ENCODE peak calls at places on chromosomes 7 and 10, in six cellular contexts. One of them, this sample, is unnamed.

GRCh38 chr7:34165927-34166550 is 260.7 kb downstream of the BMPER start:
- DNase-seq in left lung: no peak
- DNase-seq in fibroblast of villous mesenchyme: peak
- DNase-seq in WTC11: no peak
- DNase-seq in upper lobe of right lung: no peak
- DNase-seq in GM12865: peak
- DNase-seq in this sample: no peak

GRCh38 chr7:22939842-22940241 is 74.1 kb downstream of the HYCC1 start:
- DNase-seq in left lung: no peak
- DNase-seq in fibroblast of villous mesenchyme: no peak
- DNase-seq in WTC11: no peak
- DNase-seq in upper lobe of right lung: no peak
- DNase-seq in GM12865: no peak
- DNase-seq in this sample: no peak

GRCh38 chr7:50505553-50505952 is 55.4 kb upstream of the FIGNL1 start:
- DNase-seq in left lung: no peak
- DNase-seq in fibroblast of villous mesenchyme: no peak
- DNase-seq in WTC11: no peak
- DNase-seq in upper lobe of right lung: peak
- DNase-seq in GM12865: no peak
- DNase-seq in this sample: no peak

GRCh38 chr10:103797857-103798256 is 57.5 kb downstream of the SH3PXD2A start:
- DNase-seq in left lung: no peak
- DNase-seq in fibroblast of villous mesenchyme: no peak
- DNase-seq in WTC11: no peak
- DNase-seq in upper lobe of right lung: no peak
- DNase-seq in GM12865: no peak
- DNase-seq in this sample: no peak

GRCh38 chr10:35212856-35213255 is 86.2 kb downstream of the CREM start:
- DNase-seq in left lung: no peak
- DNase-seq in fibroblast of villous mesenchyme: no peak
- DNase-seq in WTC11: no peak
- DNase-seq in upper lobe of right lung: no peak
- DNase-seq in GM12865: no peak
- DNase-seq in this sample: no peak

GRCh38 chr10:72079356-72079755 is 9.0 kb downstream of the SPOCK2 start:
- DNase-seq in left lung: no peak
- DNase-seq in fibroblast of villous mesenchyme: no peak
- DNase-seq in WTC11: no peak
- DNase-seq in upper lobe of right lung: no peak
- DNase-seq in GM12865: peak
- DNase-seq in this sample: peak

GRCh38 chr7:19107392-19108147 is 9.9 kb downstream of the TWIST1 start:
- DNase-seq in left lung: peak
- DNase-seq in fibroblast of villous mesenchyme: peak
- DNase-seq in WTC11: peak
- DNase-seq in upper lobe of right lung: no peak
- DNase-seq in GM12865: no peak
- DNase-seq in this sample: no peak

GRCh38 chr7:46215987-46216567 is 295.0 kb upstream of the IGFBP3 start:
- DNase-seq in left lung: no peak
- DNase-seq in fibroblast of villous mesenchyme: no peak
- DNase-seq in WTC11: peak
- DNase-seq in upper lobe of right lung: no peak
- DNase-seq in GM12865: no peak
- DNase-seq in this sample: no peak

GRCh38 chr10:13803566-13804554 is 217.1 kb downstream of the PRPF18 start:
- DNase-seq in left lung: no peak
- DNase-seq in fibroblast of villous mesenchyme: peak
- DNase-seq in WTC11: no peak
- DNase-seq in upper lobe of right lung: no peak
- DNase-seq in GM12865: no peak
- DNase-seq in this sample: no peak

GRCh38 chr7:100568936-100569844 is 4.5 kb downstream of the SAP25 start:
- DNase-seq in left lung: peak
- DNase-seq in fibroblast of villous mesenchyme: peak
- DNase-seq in WTC11: peak
- DNase-seq in upper lobe of right lung: peak
- DNase-seq in GM12865: peak
- DNase-seq in this sample: peak

GRCh38 chr7:104968648-104969047 is 45.4 kb upstream of the KMT2E start:
- DNase-seq in left lung: no peak
- DNase-seq in fibroblast of villous mesenchyme: no peak
- DNase-seq in WTC11: no peak
- DNase-seq in upper lobe of right lung: no peak
- DNase-seq in GM12865: no peak
- DNase-seq in this sample: no peak

GRCh38 chr7:97844036-97844435 is 28.2 kb downstream of the ASNS start:
- DNase-seq in left lung: no peak
- DNase-seq in fibroblast of villous mesenchyme: no peak
- DNase-seq in WTC11: no peak
- DNase-seq in upper lobe of right lung: no peak
- DNase-seq in GM12865: no peak
- DNase-seq in this sample: no peak

GRCh38 chr10:17244712-17245365 is 16.8 kb downstream of the VIM start:
- DNase-seq in left lung: no peak
- DNase-seq in fibroblast of villous mesenchyme: no peak
- DNase-seq in WTC11: no peak
- DNase-seq in upper lobe of right lung: no peak
- DNase-seq in GM12865: no peak
- DNase-seq in this sample: no peak

GRCh38 chr7:30917216-30917893 is 5.7 kb downstream of the AQP1 start:
- DNase-seq in left lung: peak
- DNase-seq in fibroblast of villous mesenchyme: no peak
- DNase-seq in WTC11: no peak
- DNase-seq in upper lobe of right lung: no peak
- DNase-seq in GM12865: no peak
- DNase-seq in this sample: no peak

GRCh38 chr7:123571684-123572083 is 14.1 kb upstream of the NDUFA5 start:
- DNase-seq in left lung: no peak
- DNase-seq in fibroblast of villous mesenchyme: peak
- DNase-seq in WTC11: no peak
- DNase-seq in upper lobe of right lung: no peak
- DNase-seq in GM12865: no peak
- DNase-seq in this sample: no peak

GRCh38 chr7:151251328-151251925 is 2.9 kb upstream of the SMARCD3 start:
- DNase-seq in left lung: peak
- DNase-seq in fibroblast of villous mesenchyme: peak
- DNase-seq in WTC11: no peak
- DNase-seq in upper lobe of right lung: peak
- DNase-seq in GM12865: no peak
- DNase-seq in this sample: peak

GRCh38 chr7:47511698-47512370 is 70.1 kb downstream of the TNS3 start:
- DNase-seq in left lung: no peak
- DNase-seq in fibroblast of villous mesenchyme: no peak
- DNase-seq in WTC11: no peak
- DNase-seq in upper lobe of right lung: no peak
- DNase-seq in GM12865: no peak
- DNase-seq in this sample: no peak

GRCh38 chr7:105219771-105220160 is 169.0 kb downstream of the SRPK2 start:
- DNase-seq in left lung: no peak
- DNase-seq in fibroblast of villous mesenchyme: peak
- DNase-seq in WTC11: no peak
- DNase-seq in upper lobe of right lung: no peak
- DNase-seq in GM12865: no peak
- DNase-seq in this sample: no peak

GRCh38 chr10:124701881-124702656 is 42.1 kb downstream of the FAM53B start:
- DNase-seq in left lung: peak
- DNase-seq in fibroblast of villous mesenchyme: peak
- DNase-seq in WTC11: no peak
- DNase-seq in upper lobe of right lung: no peak
- DNase-seq in GM12865: no peak
- DNase-seq in this sample: peak

GRCh38 chr10:77498210-77498609 is 139.4 kb downstream of the KCNMA1 start:
- DNase-seq in left lung: no peak
- DNase-seq in fibroblast of villous mesenchyme: no peak
- DNase-seq in WTC11: no peak
- DNase-seq in upper lobe of right lung: no peak
- DNase-seq in GM12865: no peak
- DNase-seq in this sample: no peak

GRCh38 chr7:45402480-45403218 is 171.5 kb upstream of the ADCY1 start:
- DNase-seq in left lung: no peak
- DNase-seq in fibroblast of villous mesenchyme: peak
- DNase-seq in WTC11: no peak
- DNase-seq in upper lobe of right lung: no peak
- DNase-seq in GM12865: peak
- DNase-seq in this sample: peak

GRCh38 chr7:92609921-92610518 is 19.8 kb upstream of the FAM133B start:
- DNase-seq in left lung: no peak
- DNase-seq in fibroblast of villous mesenchyme: no peak
- DNase-seq in WTC11: no peak
- DNase-seq in upper lobe of right lung: no peak
- DNase-seq in GM12865: peak
- DNase-seq in this sample: no peak

GRCh38 chr10:26269754-26270153 is 53.2 kb downstream of the GAD2 start:
- DNase-seq in left lung: no peak
- DNase-seq in fibroblast of villous mesenchyme: peak
- DNase-seq in WTC11: no peak
- DNase-seq in upper lobe of right lung: no peak
- DNase-seq in GM12865: peak
- DNase-seq in this sample: no peak

GRCh38 chr7:32161708-32162107 is 91.5 kb upstream of the PDE1C start:
- DNase-seq in left lung: no peak
- DNase-seq in fibroblast of villous mesenchyme: peak
- DNase-seq in WTC11: no peak
- DNase-seq in upper lobe of right lung: no peak
- DNase-seq in GM12865: no peak
- DNase-seq in this sample: no peak

GRCh38 chr7:99379043-99379577 is 4.6 kb downstream of the ARPC1B start:
- DNase-seq in left lung: no peak
- DNase-seq in fibroblast of villous mesenchyme: peak
- DNase-seq in WTC11: no peak
- DNase-seq in upper lobe of right lung: no peak
- DNase-seq in GM12865: peak
- DNase-seq in this sample: peak

GRCh38 chr10:92857904-92858514 is 9.7 kb downstream of the EXOC6 start:
- DNase-seq in left lung: no peak
- DNase-seq in fibroblast of villous mesenchyme: no peak
- DNase-seq in WTC11: no peak
- DNase-seq in upper lobe of right lung: no peak
- DNase-seq in GM12865: no peak
- DNase-seq in this sample: no peak

GRCh38 chr10:85105614-85106013 is 777.2 kb downstream of the CCSER2 start:
- DNase-seq in left lung: no peak
- DNase-seq in fibroblast of villous mesenchyme: no peak
- DNase-seq in WTC11: peak
- DNase-seq in upper lobe of right lung: no peak
- DNase-seq in GM12865: no peak
- DNase-seq in this sample: no peak

GRCh38 chr7:4166340-4166739 is 515.8 kb upstream of the FOXK1 start:
- DNase-seq in left lung: peak
- DNase-seq in fibroblast of villous mesenchyme: no peak
- DNase-seq in WTC11: no peak
- DNase-seq in upper lobe of right lung: no peak
- DNase-seq in GM12865: no peak
- DNase-seq in this sample: no peak

DNA sequence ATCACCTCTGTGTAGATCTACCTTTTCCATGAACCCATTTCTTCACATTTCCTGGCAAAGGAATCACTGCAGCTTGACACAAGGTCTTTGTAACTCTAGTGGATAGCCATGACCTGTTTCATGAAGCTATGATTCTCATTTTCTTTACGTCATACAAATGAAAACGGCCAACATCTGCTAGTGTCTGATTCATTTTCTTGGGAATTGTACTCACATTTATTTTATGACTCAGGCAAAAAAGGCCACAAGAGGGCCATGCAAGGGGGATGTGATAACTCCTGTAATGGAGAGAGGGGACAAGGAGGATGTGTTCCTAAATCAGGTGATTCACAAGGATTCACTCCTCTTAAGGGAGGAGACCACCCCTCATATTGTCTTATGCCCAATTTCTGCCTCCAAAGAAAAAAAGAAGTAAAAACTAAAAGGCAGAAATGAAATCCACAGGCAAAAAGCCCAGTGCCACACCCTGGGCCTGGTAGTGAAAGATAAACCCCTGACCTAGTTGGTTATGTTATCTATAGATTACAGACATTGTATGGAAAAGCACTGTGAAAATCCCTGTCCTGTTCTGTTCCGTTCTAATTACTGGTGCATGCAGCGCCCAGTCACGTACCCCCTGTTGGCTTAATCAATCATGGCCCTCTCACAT is 249.9 kb downstream of the IPMK start:
- DNase-seq in left lung: no peak
- DNase-seq in fibroblast of villous mesenchyme: peak
- DNase-seq in WTC11: no peak
- DNase-seq in upper lobe of right lung: no peak
- DNase-seq in GM12865: no peak
- DNase-seq in this sample: no peak
- TF ChIP-seq CTCF in left lung: no peak
- TF ChIP-seq CTCF in fibroblast of villous mesenchyme: peak
- TF ChIP-seq CTCF in WTC11: no peak
- TF ChIP-seq CTCF in upper lobe of right lung: no peak
- TF ChIP-seq CTCF in GM12865: no peak
- TF ChIP-seq CTCF in this sample: no peak

DNA sequence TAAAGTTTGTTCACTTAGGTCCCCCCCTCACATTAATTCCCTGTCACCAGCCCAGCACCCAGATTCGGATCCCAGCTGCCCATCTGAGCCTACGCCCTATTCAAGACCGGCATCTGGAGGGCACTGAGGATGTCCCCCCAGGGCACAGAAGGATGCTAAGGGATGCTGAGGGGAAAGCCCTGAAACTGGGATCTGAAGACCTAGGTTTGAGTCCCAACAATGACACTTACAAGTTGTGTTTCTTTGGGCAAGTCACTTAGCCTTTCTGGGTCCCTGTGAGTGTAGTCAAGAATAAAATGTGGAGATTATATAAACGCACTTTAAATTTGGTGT is 3.8 kb upstream of the MARVELD1 start:
- DNase-seq in left lung: no peak
- DNase-seq in fibroblast of villous mesenchyme: no peak
- DNase-seq in WTC11: no peak
- DNase-seq in upper lobe of right lung: no peak
- DNase-seq in GM12865: no peak
- DNase-seq in this sample: no peak
- TF ChIP-seq CTCF in left lung: no peak
- TF ChIP-seq CTCF in fibroblast of villous mesenchyme: no peak
- TF ChIP-seq CTCF in WTC11: no peak
- TF ChIP-seq CTCF in upper lobe of right lung: no peak
- TF ChIP-seq CTCF in GM12865: no peak
- TF ChIP-seq CTCF in this sample: peak

GRCh38 chr10:86167762-86168128 is 198.8 kb downstream of the GRID1 start:
- DNase-seq in left lung: no peak
- DNase-seq in fibroblast of villous mesenchyme: no peak
- DNase-seq in WTC11: no peak
- DNase-seq in upper lobe of right lung: no peak
- DNase-seq in GM12865: no peak
- DNase-seq in this sample: no peak
- TF ChIP-seq CTCF in left lung: no peak
- TF ChIP-seq CTCF in fibroblast of villous mesenchyme: no peak
- TF ChIP-seq CTCF in WTC11: no peak
- TF ChIP-seq CTCF in upper lobe of right lung: no peak
- TF ChIP-seq CTCF in GM12865: no peak
- TF ChIP-seq CTCF in this sample: no peak

DNA sequence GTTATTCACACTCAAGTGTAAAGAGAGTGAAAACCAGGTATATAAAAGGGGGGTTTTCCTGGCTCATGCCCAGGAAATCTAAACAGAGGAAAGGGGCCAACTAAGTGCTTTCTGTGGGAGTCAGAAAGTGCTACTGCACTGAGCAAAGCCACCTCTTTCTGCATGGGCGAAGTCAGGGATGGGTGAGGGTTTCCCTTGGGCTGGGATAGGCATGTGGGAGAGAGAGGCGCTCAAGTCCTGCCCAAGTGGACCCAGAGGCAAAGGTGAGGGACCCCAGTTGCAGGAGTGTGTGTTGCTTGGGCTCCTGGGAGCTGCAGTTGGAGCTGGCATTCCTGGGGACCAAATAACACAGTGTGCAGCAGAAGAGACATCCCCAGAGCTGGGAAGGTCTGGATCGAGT is 65.9 kb downstream of the PRR15 start:
- DNase-seq in left lung: no peak
- DNase-seq in fibroblast of villous mesenchyme: no peak
- DNase-seq in WTC11: no peak
- DNase-seq in upper lobe of right lung: no peak
- DNase-seq in GM12865: no peak
- DNase-seq in this sample: no peak
- TF ChIP-seq CTCF in left lung: no peak
- TF ChIP-seq CTCF in fibroblast of villous mesenchyme: no peak
- TF ChIP-seq CTCF in WTC11: no peak
- TF ChIP-seq CTCF in upper lobe of right lung: no peak
- TF ChIP-seq CTCF in GM12865: no peak
- TF ChIP-seq CTCF in this sample: no peak

This sample was measured in activated CD8-positive, alpha-beta T cell treated with anti-CD3 and anti-CD28 coated beads for 36 hours.